ENCODE peak calls at places on chromosomes 4 and X, in ten cellular contexts. N is endothelial cell of umbilical vein, V is ovary, P is IMR-90, I is prostate gland, J is Peyer's patch, E is uterus, U is transverse colon, C is A549, M is upper lobe of left lung. A is an unnamed sample.

GRCh38 chrX:145178268-145178667 is 69.0 kb upstream of the SPANXN1 start:
- DNase-seq in N (no peak), M (no peak), V (no peak), I (no peak), P (no peak), J (no peak), U (no peak), C (no peak), E (no peak), A (no peak)

GRCh38 chr4:15976456-15977096 is 13.6 kb upstream of the FGFBP2 start:
- DNase-seq in M (no peak), C (no peak), E (no peak), P (no peak), N (no peak), J (no peak), U (no peak), I (no peak), V (no peak), A (no peak)

GRCh38 chr4:163263601-163264000 is 68.8 kb downstream of the NPY1R start:
- DNase-seq in P (no peak), J (no peak), U (no peak), I (no peak), M (no peak), V (no peak), C (no peak), N (no peak), E (no peak), A (no peak)

GRCh38 chrX:23548164-23548563 is 119.1 kb upstream of the PRDX4 start:
- DNase-seq in J (no peak), N (no peak), V (no peak), M (no peak), I (no peak), E (no peak), C (no peak), P (no peak), U (no peak), A (no peak)

GRCh38 chrX:69165116-69165651 is at the start of gene PJA1:
- DNase-seq in P (peak; percentile 57), U (peak; percentile 73), C (peak; percentile 54), E (peak; percentile 73), M (peak; percentile 93), J (peak; percentile 83), I (peak; percentile 51), V (peak; percentile 73), N (peak; percentile 66), A (peak; percentile 60)

GRCh38 chrX:128396601-128397000 is 344.4 kb upstream of the ACTRT1 start:
- DNase-seq in J (no peak), P (no peak), V (no peak), E (no peak), U (no peak), I (no peak), N (peak; percentile 17), C (peak; percentile 4), M (no peak), A (no peak)

GRCh38 chr4:45662996-45663395 is 460.9 kb downstream of the GABRG1 start:
- DNase-seq in J (peak; percentile 73), U (peak; percentile 69), C (no peak), P (no peak), N (no peak), I (no peak), V (no peak), E (no peak), M (no peak), A (no peak)

GRCh38 chr4:26859762-26860156 is 882 bp upstream of the STIM2 start:
- DNase-seq in I (peak; percentile 38), V (no peak), E (no peak), P (no peak), M (no peak), N (no peak), J (no peak), U (no peak), C (no peak), A (peak; percentile 49)

GRCh38 chrX:120755066-120755846 is 120.4 kb downstream of the CT47B1 start:
- DNase-seq in P (no peak), U (peak; percentile 47), I (no peak), C (no peak), V (no peak), N (no peak), M (no peak), J (peak; percentile 86), E (no peak), A (no peak)

GRCh38 chr4:125849869-125850268 is 535.1 kb downstream of the FAT4 start:
- DNase-seq in V (no peak), P (peak; percentile 68), N (no peak), C (no peak), J (no peak), U (no peak), E (no peak), I (no peak), M (no peak), A (peak; percentile 30)

GRCh38 chr4:38717604-38718003 is 53.6 kb downstream of the KLF3 start:
- DNase-seq in P (peak; percentile 31), I (no peak), C (no peak), U (no peak), V (no peak), M (no peak), N (peak; percentile 67), J (no peak), E (no peak), A (peak; percentile 8)

GRCh38 chr4:2867758-2868491 is 24.3 kb downstream of the ADD1 start:
- DNase-seq in E (peak; percentile 34), N (peak; percentile 61), P (peak; percentile 47), U (no peak), C (no peak), V (peak; percentile 32), I (no peak), J (no peak), M (no peak), A (peak; percentile 90)

GRCh38 chr4:108560624-108561023 is 59.8 kb upstream of the RPL34 start:
- DNase-seq in M (no peak), V (no peak), P (no peak), U (no peak), I (no peak), N (peak; percentile 38), J (no peak), E (peak; percentile 47), C (no peak), A (no peak)
- TF ChIP-seq POLR2A in M (no peak), V (no peak), P (no peak), U (no peak), I (no peak), N (no peak), J (no peak), E (no peak), C (no peak), A (no peak)

DNA sequence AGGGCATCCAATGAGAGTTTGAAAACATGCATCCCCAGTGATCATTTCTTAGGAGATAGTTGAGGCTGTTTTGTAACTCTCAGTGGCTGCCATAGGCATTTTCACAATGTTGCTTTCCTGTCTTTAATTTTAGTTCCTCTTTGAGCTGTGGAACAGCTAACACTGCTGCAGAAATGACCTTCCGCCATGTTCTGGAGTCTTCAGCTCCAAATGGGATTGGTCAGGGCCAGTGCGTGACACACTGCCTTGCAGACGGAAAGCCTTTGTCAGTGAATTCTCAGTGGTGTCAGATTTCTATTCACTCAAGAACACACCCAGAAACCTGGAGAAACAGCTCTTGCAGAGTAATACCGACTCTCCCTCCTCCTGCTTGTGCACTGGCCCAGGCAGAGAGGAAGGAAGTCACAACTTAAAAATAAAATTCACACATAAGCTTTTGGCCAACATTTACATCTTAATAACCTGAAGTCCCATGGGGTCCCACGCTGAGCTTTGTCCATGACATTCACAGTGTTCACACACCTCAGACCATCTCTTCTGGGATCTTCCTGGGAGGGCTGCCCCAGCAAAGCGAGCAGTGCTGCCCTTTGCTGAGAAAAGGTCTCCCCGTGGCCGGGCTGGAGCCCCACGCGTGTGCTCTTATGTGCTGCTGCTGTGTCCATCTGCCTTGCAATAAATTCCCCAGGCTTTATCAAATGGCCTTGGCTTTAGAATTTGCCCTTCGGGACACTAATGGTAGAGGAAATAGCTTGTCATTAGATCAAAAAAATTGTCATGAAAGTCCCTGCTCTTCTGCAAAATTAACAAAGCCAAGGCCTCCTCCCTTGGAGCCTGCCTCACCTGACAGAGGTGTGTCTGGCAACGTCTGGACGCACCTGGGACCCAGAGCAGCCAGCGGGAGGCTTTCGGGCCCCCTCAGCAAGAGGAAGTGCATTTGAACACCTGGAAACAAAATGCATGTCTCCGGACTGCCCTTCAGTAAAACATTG is 126.8 kb downstream of the IRF2 start:
- DNase-seq in C (peak; percentile 13), V (peak; percentile 42), E (no peak), N (peak; percentile 47), I (peak; percentile 72), P (peak; percentile 68), U (peak; percentile 72), J (peak; percentile 80), M (no peak), A (no peak)
- TF ChIP-seq POLR2A in C (no peak), V (no peak), E (peak; percentile 24), N (no peak), I (peak; percentile 64), P (no peak), U (peak; percentile 81), J (peak; percentile 29), M (no peak), A (no peak)

GRCh38 chr4:7103031-7103598 is 35.3 kb upstream of the GRPEL1 start:
- DNase-seq in E (peak; percentile 93), J (peak; percentile 96), P (peak; percentile 35), I (peak; percentile 86), C (peak; percentile 78), M (peak; percentile 97), V (peak; percentile 86), N (no peak), U (peak; percentile 93), A (peak; percentile 77)
- TF ChIP-seq POLR2A in E (no peak), J (peak; percentile 79), P (no peak), I (peak; percentile 60), C (peak; percentile 55), M (no peak), V (no peak), N (peak; percentile 52), U (peak; percentile 72), A (no peak)

GRCh38 chrX:49878834-49879655 is at the start of gene USP27X:
- DNase-seq in M (peak; percentile 93), N (peak; percentile 77), I (peak; percentile 66), P (peak; percentile 81), U (peak; percentile 81), C (peak; percentile 76), J (peak; percentile 87), V (peak; percentile 71), E (peak; percentile 84), A (peak; percentile 82)
- TF ChIP-seq POLR2A in M (peak; percentile 43), N (no peak), I (peak; percentile 68), P (no peak), U (peak; percentile 66), C (peak; percentile 46), J (no peak), V (peak; percentile 32), E (peak; percentile 23), A (no peak)

DNA sequence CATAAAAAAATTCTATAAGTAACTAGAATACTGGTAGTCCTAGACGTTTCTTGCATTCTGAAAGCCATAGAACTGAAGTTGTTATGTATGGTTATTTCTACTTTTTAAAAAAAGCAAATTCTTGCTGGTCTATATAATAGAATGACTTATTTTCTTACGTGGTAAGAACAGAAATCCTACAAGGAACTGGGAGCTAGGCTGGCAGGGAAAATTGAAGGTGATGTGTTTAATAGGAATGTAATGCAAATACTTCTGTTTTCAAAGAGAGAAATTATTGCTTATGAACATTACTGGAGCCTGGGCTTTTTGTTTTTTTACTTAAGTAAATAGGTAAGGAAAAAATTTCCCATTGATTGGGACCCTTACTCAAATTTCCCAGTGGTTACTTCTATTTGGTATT is 8.9 kb downstream of the CCNA2 start:
- DNase-seq in C (no peak), U (no peak), V (no peak), N (no peak), I (no peak), E (no peak), P (peak; percentile 60), M (no peak), J (no peak), A (no peak)
- TF ChIP-seq POLR2A in C (no peak), U (no peak), V (no peak), N (no peak), I (no peak), E (no peak), P (no peak), M (no peak), J (no peak), A (no peak)

GRCh38 chr4:112704991-112705845 is 68.3 kb downstream of the LARP7 start:
- DNase-seq in V (peak; percentile 53), I (peak; percentile 7), P (peak; percentile 58), N (peak; percentile 46), M (peak; percentile 76), E (peak; percentile 53), J (no peak), U (peak; percentile 13), C (peak; percentile 39), A (peak; percentile 5)
- TF ChIP-seq POLR2A in V (no peak), I (no peak), P (no peak), N (no peak), M (no peak), E (no peak), J (no peak), U (no peak), C (no peak), A (no peak)